ENCODE peak calls at places on chromosome 3, in five cellular contexts. One of them, this sample, is unnamed.

GRCh38 chr3:129439381-129439816 is 349 bp downstream of the MBD4 start:
- DNase-seq in tibial artery: no peak
- DNase-seq in pancreas: peak
- DNase-seq in HCT116: no peak
- DNase-seq in AG04450: no peak
- DNase-seq in this sample: no peak

GRCh38 chr3:81406318-81406717 is 355.1 kb downstream of the GBE1 start:
- DNase-seq in tibial artery: no peak
- DNase-seq in pancreas: no peak
- DNase-seq in HCT116: no peak
- DNase-seq in AG04450: no peak
- DNase-seq in this sample: no peak

GRCh38 chr3:136381051-136381450 is 130.9 kb downstream of the PCCB start:
- DNase-seq in tibial artery: no peak
- DNase-seq in pancreas: no peak
- DNase-seq in HCT116: no peak
- DNase-seq in AG04450: no peak
- DNase-seq in this sample: no peak

GRCh38 chr3:52398670-52399081 is 46.2 kb downstream of the SEMA3G start:
- DNase-seq in tibial artery: no peak
- DNase-seq in pancreas: peak
- DNase-seq in HCT116: no peak
- DNase-seq in AG04450: no peak
- DNase-seq in this sample: no peak

GRCh38 chr3:63706321-63707085 is 54.0 kb downstream of the SNTN start:
- DNase-seq in tibial artery: no peak
- DNase-seq in pancreas: no peak
- DNase-seq in HCT116: no peak
- DNase-seq in AG04450: no peak
- DNase-seq in this sample: peak

GRCh38 chr3:132549890-132550578 is 47.0 kb upstream of the ACKR4 start:
- DNase-seq in tibial artery: no peak
- DNase-seq in pancreas: no peak
- DNase-seq in HCT116: no peak
- DNase-seq in AG04450: no peak
- DNase-seq in this sample: no peak

GRCh38 chr3:149717391-149718056 is 34.8 kb downstream of the COMMD2 start:
- DNase-seq in tibial artery: no peak
- DNase-seq in pancreas: no peak
- DNase-seq in HCT116: peak
- DNase-seq in AG04450: peak
- DNase-seq in this sample: peak

GRCh38 chr3:172512363-172512762 is 10.9 kb downstream of the TNFSF10 start:
- DNase-seq in tibial artery: peak
- DNase-seq in pancreas: no peak
- DNase-seq in HCT116: no peak
- DNase-seq in AG04450: no peak
- DNase-seq in this sample: no peak

GRCh38 chr3:170180107-170180951 is 1.2 kb downstream of the PHC3 start:
- DNase-seq in tibial artery: no peak
- DNase-seq in pancreas: no peak
- DNase-seq in HCT116: no peak
- DNase-seq in AG04450: no peak
- DNase-seq in this sample: no peak

GRCh38 chr3:104460477-104461406 is 906.0 kb upstream of the ALCAM start:
- DNase-seq in tibial artery: no peak
- DNase-seq in pancreas: no peak
- DNase-seq in HCT116: peak
- DNase-seq in AG04450: peak
- DNase-seq in this sample: no peak

GRCh38 chr3:150352931-150353330 is 55.2 kb upstream of the TSC22D2 start:
- DNase-seq in tibial artery: no peak
- DNase-seq in pancreas: no peak
- DNase-seq in HCT116: no peak
- DNase-seq in AG04450: no peak
- DNase-seq in this sample: no peak

GRCh38 chr3:22377421-22377820 is 626.4 kb upstream of the ZNF385D start:
- DNase-seq in tibial artery: no peak
- DNase-seq in pancreas: no peak
- DNase-seq in HCT116: no peak
- DNase-seq in AG04450: no peak
- DNase-seq in this sample: no peak

GRCh38 chr3:132867956-132868355 is 145.7 kb upstream of the NPHP3 start:
- DNase-seq in tibial artery: no peak
- DNase-seq in pancreas: no peak
- DNase-seq in HCT116: no peak
- DNase-seq in AG04450: no peak
- DNase-seq in this sample: no peak

GRCh38 chr3:119173325-119173724 is at the start of gene UPK1B:
- DNase-seq in tibial artery: no peak
- DNase-seq in pancreas: no peak
- DNase-seq in HCT116: no peak
- DNase-seq in AG04450: no peak
- DNase-seq in this sample: no peak

GRCh38 chr3:17033516-17034168 is 148.9 kb downstream of the PLCL2 start:
- DNase-seq in tibial artery: no peak
- DNase-seq in pancreas: no peak
- DNase-seq in HCT116: no peak
- DNase-seq in AG04450: no peak
- DNase-seq in this sample: no peak

GRCh38 chr3:159266779-159267178 is 464.9 kb downstream of the MFSD1 start:
- DNase-seq in tibial artery: no peak
- DNase-seq in pancreas: no peak
- DNase-seq in HCT116: peak
- DNase-seq in AG04450: no peak
- DNase-seq in this sample: no peak

GRCh38 chr3:126395846-126396513 is 1.3 kb downstream of the CFAP100 start:
- DNase-seq in tibial artery: peak
- DNase-seq in pancreas: no peak
- DNase-seq in HCT116: no peak
- DNase-seq in AG04450: no peak
- DNase-seq in this sample: no peak

GRCh38 chr3:14647976-14648955 is 3.3 kb upstream of the CCDC174 start:
- DNase-seq in tibial artery: no peak
- DNase-seq in pancreas: no peak
- DNase-seq in HCT116: no peak
- DNase-seq in AG04450: no peak
- DNase-seq in this sample: no peak

GRCh38 chr3:192409838-192410683 is 317.3 kb downstream of the FGF12 start:
- DNase-seq in tibial artery: no peak
- DNase-seq in pancreas: peak
- DNase-seq in HCT116: no peak
- DNase-seq in AG04450: no peak
- DNase-seq in this sample: no peak

GRCh38 chr3:149507491-149508324 is 33.2 kb downstream of the TM4SF4 start:
- DNase-seq in tibial artery: peak
- DNase-seq in pancreas: no peak
- DNase-seq in HCT116: no peak
- DNase-seq in AG04450: no peak
- DNase-seq in this sample: no peak

GRCh38 chr3:98765721-98766120 is 2.6 kb downstream of the ST3GAL6 start:
- DNase-seq in tibial artery: no peak
- DNase-seq in pancreas: no peak
- DNase-seq in HCT116: no peak
- DNase-seq in AG04450: no peak
- DNase-seq in this sample: no peak

GRCh38 chr3:117278424-117279190 is 569.0 kb downstream of the TUSC7 start:
- DNase-seq in tibial artery: no peak
- DNase-seq in pancreas: peak
- DNase-seq in HCT116: peak
- DNase-seq in AG04450: no peak
- DNase-seq in this sample: peak

GRCh38 chr3:94036909-94037507 is 8.6 kb upstream of the STX19 start:
- DNase-seq in tibial artery: no peak
- DNase-seq in pancreas: no peak
- DNase-seq in HCT116: peak
- DNase-seq in AG04450: peak
- DNase-seq in this sample: peak

GRCh38 chr3:48187579-48188265 is 495 bp downstream of the CDC25A start:
- DNase-seq in tibial artery: peak
- DNase-seq in pancreas: peak
- DNase-seq in HCT116: no peak
- DNase-seq in AG04450: no peak
- DNase-seq in this sample: no peak

GRCh38 chr3:48189321-48189720 is 1.1 kb upstream of the CDC25A start:
- DNase-seq in tibial artery: no peak
- DNase-seq in pancreas: no peak
- DNase-seq in HCT116: no peak
- DNase-seq in AG04450: no peak
- DNase-seq in this sample: no peak

GRCh38 chr3:48190911-48191310 is 2.7 kb upstream of the CDC25A start:
- DNase-seq in tibial artery: no peak
- DNase-seq in pancreas: no peak
- DNase-seq in HCT116: no peak
- DNase-seq in AG04450: no peak
- DNase-seq in this sample: no peak

GRCh38 chr3:48186993-48187578 is 1.1 kb downstream of the CDC25A start:
- DNase-seq in tibial artery: no peak
- DNase-seq in pancreas: no peak
- DNase-seq in HCT116: no peak
- DNase-seq in AG04450: no peak
- DNase-seq in this sample: no peak

DNA sequence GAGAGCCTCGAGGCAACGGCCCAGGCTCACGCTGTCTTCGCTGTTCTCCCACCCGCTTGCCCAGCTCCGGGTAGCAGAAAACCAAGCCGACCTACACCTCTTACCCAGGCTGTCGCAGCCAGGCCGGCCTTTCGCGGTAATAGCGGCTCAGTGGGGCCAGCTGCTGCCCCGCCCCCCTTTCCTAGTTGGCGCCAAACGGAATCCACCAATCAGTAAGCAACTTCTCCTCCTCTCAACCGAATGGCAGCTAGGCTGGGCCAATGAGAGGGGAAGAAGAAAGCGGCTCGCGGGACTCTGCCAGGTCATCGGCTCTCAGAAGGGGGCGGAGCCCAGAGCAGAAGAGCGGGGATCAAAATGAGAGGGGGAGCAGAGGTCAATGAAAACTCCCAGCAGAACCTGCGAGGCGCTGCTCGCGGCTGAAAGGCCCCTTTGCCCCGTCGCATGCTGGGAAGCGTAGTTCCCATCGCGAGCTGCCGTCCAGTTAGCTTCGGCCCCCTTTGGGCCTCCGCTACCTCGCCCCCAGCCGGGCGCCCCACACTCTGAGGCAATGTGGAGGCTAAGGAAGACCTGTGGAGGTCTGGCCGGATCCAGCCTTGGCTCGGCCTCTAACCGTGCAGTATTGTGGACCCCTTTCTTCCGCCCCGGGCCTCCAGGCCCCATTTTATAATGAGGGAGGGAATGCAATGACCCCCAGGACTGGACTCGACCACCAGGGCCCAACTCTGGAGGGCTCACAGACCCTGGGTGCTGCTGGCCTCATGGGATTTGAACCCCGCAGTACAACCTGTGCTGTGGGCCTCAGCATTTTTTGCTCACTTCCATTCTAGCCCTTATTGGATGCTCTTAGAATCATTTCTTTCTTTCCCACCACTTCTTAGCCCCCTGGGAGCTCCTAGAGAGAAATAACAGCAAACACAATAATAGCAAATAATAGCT is at the start of gene CDC25A:
- DNase-seq in tibial artery: peak
- DNase-seq in pancreas: peak
- DNase-seq in HCT116: peak
- DNase-seq in AG04450: peak
- DNase-seq in this sample: peak
- H3K27ac ChIP-seq in tibial artery: peak
- H3K27ac ChIP-seq in pancreas: peak
- H3K27ac ChIP-seq in HCT116: peak
- H3K27ac ChIP-seq in AG04450: peak
- H3K27ac ChIP-seq in this sample: no peak

GRCh38 chr3:50738252-50738598 is 63.5 kb downstream of the DOCK3 start:
- DNase-seq in tibial artery: no peak
- DNase-seq in pancreas: no peak
- DNase-seq in HCT116: no peak
- DNase-seq in AG04450: no peak
- DNase-seq in this sample: no peak
- H3K27ac ChIP-seq in tibial artery: no peak
- H3K27ac ChIP-seq in pancreas: no peak
- H3K27ac ChIP-seq in HCT116: no peak
- H3K27ac ChIP-seq in AG04450: no peak
- H3K27ac ChIP-seq in this sample: no peak

DNA sequence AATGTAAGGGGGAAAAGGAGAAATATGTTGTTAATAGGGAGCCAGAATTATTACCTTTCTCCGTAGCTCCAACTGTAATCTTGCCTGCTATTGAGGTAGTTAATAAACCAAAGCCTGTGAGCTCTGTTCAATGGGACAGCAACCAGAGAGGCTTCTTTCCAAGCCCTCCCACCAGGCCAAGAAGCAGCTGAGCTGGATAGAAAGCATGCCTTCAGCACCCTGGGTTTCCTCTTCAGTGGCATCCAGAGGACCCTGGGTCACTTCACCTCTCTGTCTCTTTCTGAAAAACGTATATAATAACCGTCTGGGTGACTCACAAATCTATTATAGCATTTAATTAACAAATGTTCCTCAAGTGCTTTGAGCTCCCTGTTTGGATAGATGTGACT is 420.0 kb downstream of the LPP start:
- DNase-seq in tibial artery: no peak
- DNase-seq in pancreas: no peak
- DNase-seq in HCT116: no peak
- DNase-seq in AG04450: no peak
- DNase-seq in this sample: no peak
- H3K27ac ChIP-seq in tibial artery: peak
- H3K27ac ChIP-seq in pancreas: no peak
- H3K27ac ChIP-seq in HCT116: no peak
- H3K27ac ChIP-seq in AG04450: no peak
- H3K27ac ChIP-seq in this sample: no peak

DNA sequence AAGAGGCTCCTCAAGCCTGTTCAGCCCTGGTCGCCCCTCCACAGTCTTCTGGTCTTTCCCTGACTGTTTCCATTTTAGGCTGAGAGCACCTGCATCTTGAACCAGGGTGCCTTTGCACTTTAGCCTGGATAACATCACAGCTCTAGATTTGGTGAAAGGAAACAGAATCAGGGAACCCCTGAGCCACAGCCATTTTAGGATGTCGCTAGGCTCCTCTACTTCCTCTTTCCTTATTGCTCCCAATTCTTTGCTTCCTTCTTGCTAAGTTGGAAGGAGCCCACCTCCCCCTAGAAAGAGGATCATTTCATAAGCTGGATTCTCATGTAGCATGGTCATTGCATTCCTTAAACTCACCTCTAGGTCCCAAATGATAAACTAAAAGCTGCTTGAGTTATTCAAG is 130.8 kb upstream of the TPRG1 start:
- DNase-seq in tibial artery: no peak
- DNase-seq in pancreas: no peak
- DNase-seq in HCT116: no peak
- DNase-seq in AG04450: no peak
- DNase-seq in this sample: no peak
- H3K27ac ChIP-seq in tibial artery: no peak
- H3K27ac ChIP-seq in pancreas: no peak
- H3K27ac ChIP-seq in HCT116: no peak
- H3K27ac ChIP-seq in AG04450: no peak
- H3K27ac ChIP-seq in this sample: no peak